ENCODE peak calls at places on chromosomes 3 and 15, in seven cellular contexts. E, P, G, I, S, B and C are unnamed samples.

GRCh38 chr15:100042558-100042957 is 299.2 kb downstream of the ADAMTS17 start:
- DNase-seq in E (no peak), P (no peak), G (no peak), I (no peak), S (no peak), B (no peak), C (no peak)

GRCh38 chr3:150412599-150413069 is 4.5 kb downstream of the TSC22D2 start:
- DNase-seq in E (no peak), P (peak; percentile 85), G (peak; percentile 83), I (no peak), S (no peak), B (peak; percentile 65), C (no peak)

GRCh38 chr3:126959144-126959920 is 23.6 kb upstream of the PLXNA1 start:
- DNase-seq in E (no peak), P (no peak), G (no peak), I (no peak), S (no peak), B (no peak), C (peak; percentile 35)

GRCh38 chr3:136802481-136802996 is 16.4 kb upstream of the SLC35G2 start:
- DNase-seq in E (peak; percentile 69), P (peak; percentile 22), G (peak; percentile 37), I (no peak), S (no peak), B (no peak), C (no peak)

GRCh38 chr3:122572940-122573412 is 4.5 kb upstream of the PARP15 start:
- DNase-seq in E (no peak), P (peak; percentile 19), G (no peak), I (no peak), S (no peak), B (no peak), C (no peak)

GRCh38 chr15:80606571-80606970 is 88.5 kb upstream of the ABHD17C start:
- DNase-seq in E (no peak), P (no peak), G (peak; percentile 24), I (no peak), S (no peak), B (no peak), C (no peak)

GRCh38 chr3:78003090-78003489 is 963.2 kb downstream of the ROBO2 start:
- DNase-seq in E (no peak), P (no peak), G (no peak), I (no peak), S (no peak), B (no peak), C (no peak)

GRCh38 chr3:57078366-57079220 is 18.1 kb downstream of the SPATA12 start:
- DNase-seq in E (peak; percentile 48), P (peak; percentile 57), G (peak; percentile 76), I (no peak), S (no peak), B (peak; percentile 65), C (peak; percentile 61)

GRCh38 chr15:96267463-96267862 is 63.0 kb upstream of the NR2F2 start:
- DNase-seq in E (no peak), P (no peak), G (no peak), I (no peak), S (no peak), B (no peak), C (no peak)

GRCh38 chr15:64461577-64462162 is 1.3 kb downstream of the ZNF609 start:
- DNase-seq in E (peak; percentile 6), P (peak; percentile 40), G (peak; percentile 21), I (no peak), S (no peak), B (no peak), C (no peak)

GRCh38 chr3:39982665-39983357 is 173.4 kb downstream of the MYRIP start:
- DNase-seq in E (no peak), P (no peak), G (no peak), I (no peak), S (no peak), B (no peak), C (no peak)

GRCh38 chr15:99213187-99213811 is 36.1 kb downstream of the TTC23 start:
- DNase-seq in E (peak; percentile 84), P (peak; percentile 90), G (peak; percentile 69), I (peak; percentile 18), S (peak; percentile 80), B (peak; percentile 18), C (peak; percentile 95)

GRCh38 chr3:116048991-116049390 is 396.3 kb downstream of the LSAMP start:
- DNase-seq in E (no peak), P (no peak), G (no peak), I (no peak), S (no peak), B (no peak), C (no peak)

GRCh38 chr15:79179108-79179561 is 88.6 kb upstream of the RASGRF1 start:
- DNase-seq in E (no peak), P (no peak), G (no peak), I (no peak), S (no peak), B (no peak), C (no peak)

GRCh38 chr3:170368921-170369320 is 11.4 kb downstream of the SKIL start:
- DNase-seq in E (no peak), P (peak; percentile 44), G (no peak), I (no peak), S (no peak), B (no peak), C (no peak)

GRCh38 chr15:76185716-76186115 is 125.6 kb downstream of the ETFA start:
- DNase-seq in E (no peak), P (peak; percentile 56), G (peak; percentile 74), I (no peak), S (no peak), B (no peak), C (no peak)

GRCh38 chr3:140771030-140771677 is 93.3 kb downstream of the TRIM42 start:
- DNase-seq in E (no peak), P (no peak), G (no peak), I (no peak), S (no peak), B (no peak), C (no peak)

GRCh38 chr3:121505256-121505655 is 40.5 kb downstream of the POLQ start:
- DNase-seq in E (no peak), P (no peak), G (no peak), I (no peak), S (no peak), B (no peak), C (no peak)

GRCh38 chr15:89051875-89052274 is 36.4 kb upstream of the ABHD2 start:
- DNase-seq in E (no peak), P (peak; percentile 76), G (peak; percentile 98), I (no peak), S (no peak), B (peak; percentile 98), C (no peak)

GRCh38 chr3:8742921-8743605 is 9.5 kb downstream of the CAV3 start:
- DNase-seq in E (no peak), P (peak; percentile 66), G (peak; percentile 83), I (no peak), S (no peak), B (no peak), C (no peak)

GRCh38 chr15:62758952-62759349 is 283.6 kb upstream of the TPM1 start:
- DNase-seq in E (no peak), P (peak; percentile 33), G (no peak), I (no peak), S (no peak), B (no peak), C (no peak)
- H3K4me3 ChIP-seq in E (no peak overlapping the region), P (peak overlapping the region; percentile 60), G (no peak overlapping the region), I (peak overlapping the region; percentile 29), S (no peak overlapping the region), B (no peak overlapping the region), C (no peak overlapping the region)

GRCh38 chr3:155869664-155870063 is 786 bp upstream of the GMPS start:
- DNase-seq in E (no peak), P (no peak), G (no peak), I (no peak), S (no peak), B (no peak), C (no peak)
- H3K4me3 ChIP-seq in E (no peak overlapping the region), P (peak overlapping the region; percentile 88), G (peak overlapping the region; percentile 65), I (peak overlapping the region; percentile 90), S (peak overlapping the region; percentile 96), B (peak overlapping the region; percentile 38), C (peak overlapping the region; percentile 76)

GRCh38 chr3:138944136-138944658 is 2.7 kb downstream of the FOXL2 start:
- DNase-seq in E (no peak), P (no peak), G (no peak), I (no peak), S (no peak), B (no peak), C (no peak)

GRCh38 chr3:138946554-138947302 is at the start of the genes FOXL2 and FOXL2NB:
- DNase-seq in E (no peak), P (peak; percentile 51), G (peak; percentile 90), I (no peak), S (no peak), B (no peak), C (peak; percentile 46)

GRCh38 chr3:138943724-138944131 is 3.2 kb downstream of the FOXL2 start:
- DNase-seq in E (no peak), P (peak; percentile 22), G (no peak), I (no peak), S (no peak), B (no peak), C (no peak)

GRCh38 chr3:138945646-138946553 is 1.0 kb downstream of the FOXL2 start:
- DNase-seq in E (no peak), P (peak; percentile 34), G (peak; percentile 62), I (no peak), S (no peak), B (no peak), C (no peak)

DNA sequence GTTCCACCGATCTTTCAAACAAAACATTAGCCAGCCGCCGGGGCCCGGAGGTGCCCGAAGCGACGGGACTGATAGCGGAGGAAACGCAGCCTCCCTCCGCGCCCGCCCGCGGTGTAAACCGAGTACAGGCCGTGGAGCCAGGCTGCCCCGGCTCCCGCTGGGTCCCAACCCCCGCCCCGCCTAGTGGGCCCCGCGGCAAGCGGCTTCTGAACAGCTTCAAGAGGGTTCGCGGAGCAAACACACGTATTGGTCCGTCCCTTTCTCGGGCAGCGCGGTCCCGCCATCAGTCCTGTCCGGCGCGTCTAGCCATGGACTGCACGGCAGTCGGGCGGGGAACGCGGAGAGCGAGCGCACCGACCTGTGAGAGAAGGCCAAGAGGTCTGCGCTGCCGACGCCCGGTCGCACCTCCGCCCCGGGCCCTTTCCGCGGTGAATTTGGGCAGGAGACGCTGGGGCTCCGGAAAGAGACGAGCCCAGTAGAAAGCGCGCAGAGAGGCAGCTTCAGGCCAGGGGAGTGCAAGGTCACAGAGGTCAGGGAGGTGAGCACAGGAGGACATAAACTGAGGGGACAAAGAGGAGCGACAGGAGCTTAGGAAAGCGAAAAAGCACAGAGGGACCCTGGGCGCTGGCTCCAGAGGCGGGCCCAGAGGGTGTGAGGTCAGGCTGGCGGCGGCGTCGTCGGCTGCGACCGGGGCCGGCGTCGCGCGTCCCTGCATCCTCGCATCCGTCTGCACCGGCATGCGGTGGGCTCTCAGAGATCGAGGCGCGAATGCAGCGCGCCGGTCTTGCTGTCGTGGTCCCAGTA is 1.9 kb downstream of the FOXL2 start:
- DNase-seq in E (no peak), P (no peak), G (peak; percentile 28), I (no peak), S (no peak), B (no peak), C (no peak)
- H3K4me3 ChIP-seq in E (peak overlapping the region; percentile 18), P (no peak overlapping the region), G (peak overlapping the region; percentile 60), I (peak overlapping the region; percentile 69), S (peak overlapping the region; percentile 34), B (no peak overlapping the region), C (peak overlapping the region; percentile 46)

GRCh38 chr3:69193749-69194148 is 71.4 kb upstream of the LMOD3 start:
- DNase-seq in E (no peak), P (no peak), G (no peak), I (no peak), S (no peak), B (no peak), C (no peak)
- H3K4me3 ChIP-seq in E (no peak overlapping the region), P (no peak overlapping the region), G (no peak overlapping the region), I (no peak overlapping the region), S (no peak overlapping the region), B (no peak overlapping the region), C (no peak overlapping the region)